ENCODE peak calls at places on chromosomes 6 and 20, in four cellular contexts. One of them, this sample, is unnamed. For H3K4me1, the result is how much of the 10 kb centered on the place peaks cover.

GRCh38 chr20:13024581-13024980 is 15.8 kb downstream of the SPTLC3 start:
- DNase-seq in neural progenitor cell: no peak
- DNase-seq in kidney: no peak
- DNase-seq in OCI-LY7: no peak
- DNase-seq in this sample: no peak

GRCh38 chr20:822651-823325 is 10.7 kb upstream of the FAM110A start:
- DNase-seq in neural progenitor cell: no peak
- DNase-seq in kidney: peak
- DNase-seq in OCI-LY7: no peak
- DNase-seq in this sample: no peak

GRCh38 chr6:42453649-42454427 is 2.1 kb upstream of the TRERF1 start:
- DNase-seq in neural progenitor cell: peak
- DNase-seq in kidney: peak
- DNase-seq in OCI-LY7: no peak
- DNase-seq in this sample: no peak

GRCh38 chr6:3919130-3919628 is 70.0 kb downstream of the FAM50B start:
- DNase-seq in neural progenitor cell: no peak
- DNase-seq in kidney: no peak
- DNase-seq in OCI-LY7: no peak
- DNase-seq in this sample: no peak

GRCh38 chr6:76790881-76791280 is 672.4 kb downstream of the HTR1B start:
- DNase-seq in neural progenitor cell: no peak
- DNase-seq in kidney: no peak
- DNase-seq in OCI-LY7: no peak
- DNase-seq in this sample: no peak

GRCh38 chr20:46139908-46140482 is 21.9 kb downstream of the CD40 start:
- DNase-seq in neural progenitor cell: peak
- DNase-seq in kidney: no peak
- DNase-seq in OCI-LY7: no peak
- DNase-seq in this sample: no peak

GRCh38 chr20:57651977-57652864 is 32.0 kb upstream of the ZBP1 start:
- DNase-seq in neural progenitor cell: no peak
- DNase-seq in kidney: peak
- DNase-seq in OCI-LY7: no peak
- DNase-seq in this sample: peak

GRCh38 chr6:134902074-134902861 is 47.6 kb downstream of the ALDH8A1 start:
- DNase-seq in neural progenitor cell: no peak
- DNase-seq in kidney: no peak
- DNase-seq in OCI-LY7: no peak
- DNase-seq in this sample: no peak

GRCh38 chr20:63081351-63081750 is 74.6 kb upstream of the BHLHE23 start:
- DNase-seq in neural progenitor cell: no peak
- DNase-seq in kidney: no peak
- DNase-seq in OCI-LY7: no peak
- DNase-seq in this sample: no peak

GRCh38 chr6:165218816-165219215 is 90.6 kb downstream of the C6orf118 start:
- DNase-seq in neural progenitor cell: no peak
- DNase-seq in kidney: no peak
- DNase-seq in OCI-LY7: no peak
- DNase-seq in this sample: no peak

GRCh38 chr20:24639167-24639548 is 169.7 kb downstream of the SYNDIG1 start:
- DNase-seq in neural progenitor cell: no peak
- DNase-seq in kidney: no peak
- DNase-seq in OCI-LY7: no peak
- DNase-seq in this sample: no peak

GRCh38 chr6:134754013-134754690 is 195.7 kb downstream of the ALDH8A1 start:
- DNase-seq in neural progenitor cell: no peak
- DNase-seq in kidney: no peak
- DNase-seq in OCI-LY7: no peak
- DNase-seq in this sample: no peak

GRCh38 chr20:17995967-17996819 is 27.4 kb downstream of the MGME1 start:
- DNase-seq in neural progenitor cell: peak
- DNase-seq in kidney: no peak
- DNase-seq in OCI-LY7: peak
- DNase-seq in this sample: peak

GRCh38 chr6:95203153-95203754 is 374.1 kb upstream of the MANEA start:
- DNase-seq in neural progenitor cell: peak
- DNase-seq in kidney: no peak
- DNase-seq in OCI-LY7: peak
- DNase-seq in this sample: no peak

GRCh38 chr6:42241915-42242314 is 24.3 kb upstream of the MRPS10 start:
- DNase-seq in neural progenitor cell: peak
- DNase-seq in kidney: no peak
- DNase-seq in OCI-LY7: peak
- DNase-seq in this sample: no peak

GRCh38 chr6:121222656-121223055 is 111.6 kb downstream of the TBC1D32 start:
- DNase-seq in neural progenitor cell: no peak
- DNase-seq in kidney: no peak
- DNase-seq in OCI-LY7: peak
- DNase-seq in this sample: no peak

GRCh38 chr6:37371158-37372083 is 17.6 kb downstream of the RNF8 start:
- DNase-seq in neural progenitor cell: no peak
- DNase-seq in kidney: no peak
- DNase-seq in OCI-LY7: no peak
- DNase-seq in this sample: no peak

GRCh38 chr20:6160736-6161135 is 37.9 kb upstream of the FERMT1 start:
- DNase-seq in neural progenitor cell: no peak
- DNase-seq in kidney: no peak
- DNase-seq in OCI-LY7: no peak
- DNase-seq in this sample: no peak

GRCh38 chr6:52725133-52725529 is 38.1 kb downstream of the GSTA2 start:
- DNase-seq in neural progenitor cell: no peak
- DNase-seq in kidney: no peak
- DNase-seq in OCI-LY7: no peak
- DNase-seq in this sample: no peak

GRCh38 chr20:41769650-41770049 is 151.5 kb upstream of the CHD6 start:
- DNase-seq in neural progenitor cell: peak
- DNase-seq in kidney: no peak
- DNase-seq in OCI-LY7: no peak
- DNase-seq in this sample: no peak

GRCh38 chr6:134614606-134615485 is 296.9 kb upstream of the SGK1 start:
- DNase-seq in neural progenitor cell: no peak
- DNase-seq in kidney: no peak
- DNase-seq in OCI-LY7: no peak
- DNase-seq in this sample: no peak

GRCh38 chr6:44386364-44386928 is 1.1 kb upstream of the CDC5L start:
- DNase-seq in neural progenitor cell: no peak
- DNase-seq in kidney: no peak
- DNase-seq in OCI-LY7: no peak
- DNase-seq in this sample: no peak

GRCh38 chr6:112222111-112222726 is 32.1 kb downstream of the LAMA4 start:
- DNase-seq in neural progenitor cell: no peak
- DNase-seq in kidney: no peak
- DNase-seq in OCI-LY7: no peak
- DNase-seq in this sample: no peak

GRCh38 chr6:22442826-22443225 is 126.5 kb upstream of the HDGFL1 start:
- DNase-seq in neural progenitor cell: no peak
- DNase-seq in kidney: no peak
- DNase-seq in OCI-LY7: no peak
- DNase-seq in this sample: no peak

GRCh38 chr6:134416501-134417154 is 98.7 kb upstream of the SGK1 start:
- DNase-seq in neural progenitor cell: no peak
- DNase-seq in kidney: no peak
- DNase-seq in OCI-LY7: no peak
- DNase-seq in this sample: no peak

GRCh38 chr6:38266921-38267354 is 372.8 kb downstream of the BTBD9 start:
- DNase-seq in neural progenitor cell: peak
- DNase-seq in kidney: no peak
- DNase-seq in OCI-LY7: no peak
- DNase-seq in this sample: no peak

GRCh38 chr20:23282546-23282945 is 68.0 kb upstream of the NXT1 start:
- DNase-seq in neural progenitor cell: no peak
- DNase-seq in kidney: no peak
- DNase-seq in OCI-LY7: no peak
- DNase-seq in this sample: no peak

GRCh38 chr6:166006593-166007301 is 160.9 kb downstream of the TBXT start:
- DNase-seq in neural progenitor cell: peak
- DNase-seq in kidney: no peak
- DNase-seq in OCI-LY7: no peak
- DNase-seq in this sample: no peak

GRCh38 chr20:47453167-47453782 is 48.4 kb upstream of the NCOA3 start:
- DNase-seq in neural progenitor cell: no peak
- DNase-seq in kidney: peak
- DNase-seq in OCI-LY7: peak
- DNase-seq in this sample: no peak

GRCh38 chr6:116405663-116406329 is 35.0 kb downstream of the DSE start:
- DNase-seq in neural progenitor cell: peak
- DNase-seq in kidney: no peak
- DNase-seq in OCI-LY7: peak
- DNase-seq in this sample: no peak

GRCh38 chr20:62822788-62823651 is 6.2 kb downstream of the COL9A3 start:
- DNase-seq in neural progenitor cell: peak
- DNase-seq in kidney: peak
- DNase-seq in OCI-LY7: peak
- DNase-seq in this sample: no peak

GRCh38 chr6:27753668-27754407 is 158.4 kb downstream of the OR2B2 start:
- DNase-seq in neural progenitor cell: peak
- DNase-seq in kidney: peak
- DNase-seq in OCI-LY7: peak
- DNase-seq in this sample: peak

GRCh38 chr20:37925265-37926165 is 22.6 kb downstream of the VSTM2L start:
- DNase-seq in neural progenitor cell: no peak
- DNase-seq in kidney: no peak
- DNase-seq in OCI-LY7: no peak
- DNase-seq in this sample: no peak

GRCh38 chr6:30091577-30092381 is 16.2 kb upstream of the RNF39 start:
- DNase-seq in neural progenitor cell: no peak
- DNase-seq in kidney: peak
- DNase-seq in OCI-LY7: no peak
- DNase-seq in this sample: no peak

GRCh38 chr20:48697845-48698491 is 129.8 kb downstream of the PREX1 start:
- DNase-seq in neural progenitor cell: no peak
- DNase-seq in kidney: peak
- DNase-seq in OCI-LY7: no peak
- DNase-seq in this sample: no peak

GRCh38 chr20:10622657-10623418 is 51.0 kb downstream of the JAG1 start:
- DNase-seq in neural progenitor cell: no peak
- DNase-seq in kidney: peak
- DNase-seq in OCI-LY7: no peak
- DNase-seq in this sample: no peak

GRCh38 chr6:123415844-123416468 is 220.8 kb downstream of the TRDN start:
- DNase-seq in neural progenitor cell: peak
- DNase-seq in kidney: no peak
- DNase-seq in OCI-LY7: peak
- DNase-seq in this sample: peak

DNA sequence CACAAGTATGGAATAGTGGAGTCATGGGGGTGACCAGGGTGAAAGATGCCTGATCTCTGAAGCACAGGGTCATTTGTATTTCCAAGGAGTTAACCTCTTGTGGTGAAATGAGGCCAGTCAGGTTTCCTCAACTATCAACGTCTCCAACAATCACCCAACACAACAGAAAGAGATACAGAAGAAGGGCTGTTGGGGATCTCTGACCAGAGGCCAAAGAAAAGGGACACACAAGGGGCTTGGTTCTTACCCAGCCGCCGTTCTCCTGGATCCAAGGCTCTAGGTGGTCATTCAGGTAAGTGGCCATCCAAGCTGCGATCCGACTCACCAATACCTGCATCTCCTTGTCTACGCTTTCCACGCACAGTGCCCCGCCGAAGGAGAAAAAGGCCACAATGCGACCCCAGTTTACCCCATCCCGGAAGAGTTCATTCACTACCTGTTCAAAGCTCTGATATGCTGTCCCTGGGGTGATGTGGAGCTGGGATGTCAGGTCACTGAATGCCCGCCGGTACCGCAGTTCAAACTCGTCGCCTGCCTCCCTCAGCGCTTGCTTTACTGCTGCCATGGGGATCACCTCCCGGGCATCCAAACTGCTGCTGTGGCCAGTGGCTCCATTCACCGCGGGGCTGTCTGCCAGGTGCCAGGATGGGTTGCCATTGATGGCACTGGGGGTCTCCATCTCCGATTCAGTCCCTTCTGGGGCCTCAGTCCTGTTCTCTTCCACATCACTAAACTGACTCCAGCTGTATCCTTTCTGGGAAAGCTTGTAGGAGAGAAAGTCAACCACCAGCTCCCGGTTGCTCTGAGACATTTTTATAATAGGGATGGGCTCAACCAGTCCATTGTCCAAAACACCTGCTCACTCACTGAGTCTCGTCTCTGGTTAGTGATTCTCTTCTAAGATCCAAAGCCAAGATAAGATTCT is 998 bp downstream of the BCL2L1 start:
- DNase-seq in neural progenitor cell: no peak
- DNase-seq in kidney: no peak
- DNase-seq in OCI-LY7: peak
- DNase-seq in this sample: no peak
- H3K4me1 ChIP-seq in neural progenitor cell: under half
- H3K4me1 ChIP-seq in kidney: under half
- H3K4me1 ChIP-seq in OCI-LY7: under half
- H3K4me1 ChIP-seq in this sample: half or more

GRCh38 chr20:51740838-51741237 is 27.4 kb downstream of the ATP9A start:
- DNase-seq in neural progenitor cell: no peak
- DNase-seq in kidney: no peak
- DNase-seq in OCI-LY7: no peak
- DNase-seq in this sample: no peak

GRCh38 chr20:51750037-51750769 is 18.0 kb downstream of the ATP9A start:
- DNase-seq in neural progenitor cell: no peak
- DNase-seq in kidney: peak
- DNase-seq in OCI-LY7: no peak
- DNase-seq in this sample: no peak

GRCh38 chr20:51749674-51750036 is 18.5 kb downstream of the ATP9A start:
- DNase-seq in neural progenitor cell: no peak
- DNase-seq in kidney: no peak
- DNase-seq in OCI-LY7: no peak
- DNase-seq in this sample: no peak

GRCh38 chr20:51747182-51747911 is 20.8 kb downstream of the ATP9A start:
- DNase-seq in neural progenitor cell: no peak
- DNase-seq in kidney: peak
- DNase-seq in OCI-LY7: no peak
- DNase-seq in this sample: no peak

GRCh38 chr20:51745804-51746203 is 22.4 kb downstream of the ATP9A start:
- DNase-seq in neural progenitor cell: no peak
- DNase-seq in kidney: no peak
- DNase-seq in OCI-LY7: no peak
- DNase-seq in this sample: no peak
- H3K4me1 ChIP-seq in neural progenitor cell: under half
- H3K4me1 ChIP-seq in kidney: under half
- H3K4me1 ChIP-seq in OCI-LY7: under half
- H3K4me1 ChIP-seq in this sample: under half

GRCh38 chr6:20119446-20119845 is 92.8 kb downstream of the MBOAT1 start:
- DNase-seq in neural progenitor cell: no peak
- DNase-seq in kidney: no peak
- DNase-seq in OCI-LY7: no peak
- DNase-seq in this sample: no peak
- H3K4me1 ChIP-seq in neural progenitor cell: under half
- H3K4me1 ChIP-seq in kidney: under half
- H3K4me1 ChIP-seq in OCI-LY7: under half
- H3K4me1 ChIP-seq in this sample: under half

GRCh38 chr6:159730277-159730676 is 3.0 kb downstream of the WTAP start:
- DNase-seq in neural progenitor cell: no peak
- DNase-seq in kidney: no peak
- DNase-seq in OCI-LY7: no peak
- DNase-seq in this sample: no peak
- H3K4me1 ChIP-seq in neural progenitor cell: under half
- H3K4me1 ChIP-seq in kidney: under half
- H3K4me1 ChIP-seq in OCI-LY7: under half
- H3K4me1 ChIP-seq in this sample: half or more

This sample was measured in CD8-positive, alpha-beta T cell.